ENCODE peak calls at places on chromosomes 13 and 19, in nine cellular contexts. One of them, this sample, is unnamed.

GRCh38 chr13:51758691-51759090 is 45.3 kb downstream of the DHRS12 start:
- DNase-seq in pancreas: no peak
- DNase-seq in left lung: no peak
- DNase-seq in tibial nerve: no peak
- DNase-seq in fibroblast of lung: no peak
- DNase-seq in body of pancreas: no peak
- DNase-seq in kidney: no peak
- DNase-seq in uterus: no peak
- DNase-seq in left ventricle myocardium inferior: no peak
- DNase-seq in this sample: no peak

GRCh38 chr13:108188260-108188659 is 27.1 kb downstream of the LIG4 start:
- DNase-seq in pancreas: no peak
- DNase-seq in left lung: no peak
- DNase-seq in tibial nerve: no peak
- DNase-seq in fibroblast of lung: no peak
- DNase-seq in body of pancreas: no peak
- DNase-seq in kidney: no peak
- DNase-seq in uterus: no peak
- DNase-seq in left ventricle myocardium inferior: no peak
- DNase-seq in this sample: no peak

GRCh38 chr13:29939158-29939557 is 88.7 kb upstream of the UBL3 start:
- DNase-seq in pancreas: no peak
- DNase-seq in left lung: no peak
- DNase-seq in tibial nerve: no peak
- DNase-seq in fibroblast of lung: no peak
- DNase-seq in body of pancreas: no peak
- DNase-seq in kidney: no peak
- DNase-seq in uterus: no peak
- DNase-seq in left ventricle myocardium inferior: no peak
- DNase-seq in this sample: no peak

GRCh38 chr13:101751488-101751887 is 299.0 kb downstream of the ITGBL1 start:
- DNase-seq in pancreas: no peak
- DNase-seq in left lung: no peak
- DNase-seq in tibial nerve: no peak
- DNase-seq in fibroblast of lung: peak; percentile 98
- DNase-seq in body of pancreas: no peak
- DNase-seq in kidney: no peak
- DNase-seq in uterus: no peak
- DNase-seq in left ventricle myocardium inferior: no peak
- DNase-seq in this sample: no peak

GRCh38 chr19:2922987-2923386 is 21.8 kb downstream of the ZNF77 start:
- DNase-seq in pancreas: peak; percentile 37
- DNase-seq in left lung: no peak
- DNase-seq in tibial nerve: no peak
- DNase-seq in fibroblast of lung: no peak
- DNase-seq in body of pancreas: peak; percentile 80
- DNase-seq in kidney: no peak
- DNase-seq in uterus: no peak
- DNase-seq in left ventricle myocardium inferior: no peak
- DNase-seq in this sample: no peak

GRCh38 chr13:45121421-45121820 is 1.1 kb downstream of the GTF2F2 start:
- DNase-seq in pancreas: no peak
- DNase-seq in left lung: no peak
- DNase-seq in tibial nerve: no peak
- DNase-seq in fibroblast of lung: peak; percentile 33
- DNase-seq in body of pancreas: no peak
- DNase-seq in kidney: no peak
- DNase-seq in uterus: no peak
- DNase-seq in left ventricle myocardium inferior: no peak
- DNase-seq in this sample: no peak

GRCh38 chr13:39510296-39510695 is 92.7 kb downstream of the LHFPL6 start:
- DNase-seq in pancreas: no peak
- DNase-seq in left lung: no peak
- DNase-seq in tibial nerve: no peak
- DNase-seq in fibroblast of lung: no peak
- DNase-seq in body of pancreas: no peak
- DNase-seq in kidney: no peak
- DNase-seq in uterus: no peak
- DNase-seq in left ventricle myocardium inferior: no peak
- DNase-seq in this sample: no peak

GRCh38 chr13:44368062-44368591 is 5.5 kb upstream of the SERP2 start:
- DNase-seq in pancreas: no peak
- DNase-seq in left lung: no peak
- DNase-seq in tibial nerve: no peak
- DNase-seq in fibroblast of lung: peak; percentile 66
- DNase-seq in body of pancreas: no peak
- DNase-seq in kidney: no peak
- DNase-seq in uterus: no peak
- DNase-seq in left ventricle myocardium inferior: no peak
- DNase-seq in this sample: no peak

GRCh38 chr19:50739841-50740426 is 16.8 kb downstream of the CLEC11A start:
- DNase-seq in pancreas: no peak
- DNase-seq in left lung: no peak
- DNase-seq in tibial nerve: no peak
- DNase-seq in fibroblast of lung: no peak
- DNase-seq in body of pancreas: no peak
- DNase-seq in kidney: no peak
- DNase-seq in uterus: no peak
- DNase-seq in left ventricle myocardium inferior: no peak
- DNase-seq in this sample: no peak

GRCh38 chr13:111485491-111486250 is 165.2 kb downstream of the TEX29 start:
- DNase-seq in pancreas: no peak
- DNase-seq in left lung: no peak
- DNase-seq in tibial nerve: no peak
- DNase-seq in fibroblast of lung: no peak
- DNase-seq in body of pancreas: no peak
- DNase-seq in kidney: peak; percentile 34
- DNase-seq in uterus: no peak
- DNase-seq in left ventricle myocardium inferior: no peak
- DNase-seq in this sample: no peak

GRCh38 chr19:31902821-31903220 is 442.6 kb upstream of the ZNF507 start:
- DNase-seq in pancreas: no peak
- DNase-seq in left lung: no peak
- DNase-seq in tibial nerve: no peak
- DNase-seq in fibroblast of lung: no peak
- DNase-seq in body of pancreas: no peak
- DNase-seq in kidney: no peak
- DNase-seq in uterus: no peak
- DNase-seq in left ventricle myocardium inferior: no peak
- DNase-seq in this sample: no peak

GRCh38 chr13:26759907-26760834 is at the start of gene GPR12:
- DNase-seq in pancreas: no peak
- DNase-seq in left lung: no peak
- DNase-seq in tibial nerve: no peak
- DNase-seq in fibroblast of lung: peak; percentile 11
- DNase-seq in body of pancreas: no peak
- DNase-seq in kidney: no peak
- DNase-seq in uterus: no peak
- DNase-seq in left ventricle myocardium inferior: no peak
- DNase-seq in this sample: no peak

GRCh38 chr13:32650705-32651311 is 64.6 kb downstream of the PDS5B start:
- DNase-seq in pancreas: no peak
- DNase-seq in left lung: no peak
- DNase-seq in tibial nerve: peak; percentile 54
- DNase-seq in fibroblast of lung: peak; percentile 83
- DNase-seq in body of pancreas: peak; percentile 56
- DNase-seq in kidney: no peak
- DNase-seq in uterus: peak; percentile 45
- DNase-seq in left ventricle myocardium inferior: no peak
- DNase-seq in this sample: no peak

GRCh38 chr19:55070755-55071502 is 4.7 kb upstream of the EPS8L1 start:
- DNase-seq in pancreas: no peak
- DNase-seq in left lung: no peak
- DNase-seq in tibial nerve: no peak
- DNase-seq in fibroblast of lung: peak; percentile 64
- DNase-seq in body of pancreas: peak; percentile 51
- DNase-seq in kidney: no peak
- DNase-seq in uterus: no peak
- DNase-seq in left ventricle myocardium inferior: no peak
- DNase-seq in this sample: peak; percentile 80

DNA sequence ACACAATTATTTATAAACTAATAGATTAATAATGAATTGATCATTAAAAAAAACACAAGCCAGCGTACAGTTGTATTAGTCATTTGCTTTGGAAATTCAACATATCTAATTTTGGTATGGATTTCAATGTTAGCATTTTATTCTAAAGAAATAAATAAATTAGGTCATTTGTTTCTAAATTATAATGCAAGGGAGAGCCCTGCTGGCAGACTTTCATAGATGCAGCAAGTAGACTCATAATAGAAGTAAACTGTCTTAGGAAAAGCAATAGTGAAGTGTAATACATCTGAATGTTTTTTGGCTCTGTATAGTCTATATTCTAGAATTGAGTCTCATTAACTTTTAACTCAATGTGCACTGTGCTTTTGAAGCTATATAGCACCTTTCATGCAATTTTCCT is 982.4 kb upstream of the MIR17HG start:
- DNase-seq in pancreas: no peak
- DNase-seq in left lung: no peak
- DNase-seq in tibial nerve: no peak
- DNase-seq in fibroblast of lung: peak; percentile 47
- DNase-seq in body of pancreas: no peak
- DNase-seq in kidney: no peak
- DNase-seq in uterus: no peak
- DNase-seq in left ventricle myocardium inferior: no peak
- DNase-seq in this sample: no peak
- TF ChIP-seq CTCF in pancreas: no peak
- TF ChIP-seq CTCF in left lung: no peak
- TF ChIP-seq CTCF in tibial nerve: no peak
- TF ChIP-seq CTCF in fibroblast of lung: no peak
- TF ChIP-seq CTCF in body of pancreas: no peak
- TF ChIP-seq CTCF in kidney: no peak
- TF ChIP-seq CTCF in uterus: no peak
- TF ChIP-seq CTCF in left ventricle myocardium inferior: peak; percentile 54
- TF ChIP-seq CTCF in this sample: no peak

DNA sequence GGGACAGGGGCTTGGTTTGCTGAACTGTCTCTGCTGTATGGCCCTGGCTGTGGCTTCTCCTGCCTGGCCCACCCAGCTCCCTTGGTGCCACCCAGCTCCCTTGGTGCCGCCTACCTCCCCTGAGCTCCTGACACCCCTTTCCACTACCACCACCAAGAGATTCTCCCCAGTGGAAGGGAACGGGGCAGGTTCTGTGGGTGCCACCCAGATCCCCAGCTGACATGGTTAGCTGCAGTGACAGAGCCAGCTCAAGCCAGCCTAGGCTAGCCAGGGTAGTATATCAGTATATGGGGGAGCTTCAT is 28.5 kb upstream of the POP4 start:
- DNase-seq in pancreas: no peak
- DNase-seq in left lung: no peak
- DNase-seq in tibial nerve: no peak
- DNase-seq in fibroblast of lung: no peak
- DNase-seq in body of pancreas: no peak
- DNase-seq in kidney: peak; percentile 37
- DNase-seq in uterus: no peak
- DNase-seq in left ventricle myocardium inferior: no peak
- DNase-seq in this sample: no peak
- H3K4me1 ChIP-seq in pancreas: no peaks in the 10 kb centered on the region
- H3K4me1 ChIP-seq in left lung: no peaks in the 10 kb centered on the region
- H3K4me1 ChIP-seq in tibial nerve: no peaks in the 10 kb centered on the region
- H3K4me1 ChIP-seq in fibroblast of lung: no peaks in the 10 kb centered on the region
- H3K4me1 ChIP-seq in body of pancreas: no peaks in the 10 kb centered on the region
- H3K4me1 ChIP-seq in kidney: no peaks in the 10 kb centered on the region
- H3K4me1 ChIP-seq in uterus: no peaks in the 10 kb centered on the region
- H3K4me1 ChIP-seq in left ventricle myocardium inferior: no peaks in the 10 kb centered on the region
- H3K4me1 ChIP-seq in this sample: no peaks in the 10 kb centered on the region

GRCh38 chr19:5536337-5536894 is 31.3 kb downstream of the TINCR start:
- DNase-seq in pancreas: peak; percentile 75
- DNase-seq in left lung: peak; percentile 43
- DNase-seq in tibial nerve: no peak
- DNase-seq in fibroblast of lung: peak; percentile 5
- DNase-seq in body of pancreas: peak; percentile 75
- DNase-seq in kidney: peak; percentile 88
- DNase-seq in uterus: no peak
- DNase-seq in left ventricle myocardium inferior: peak; percentile 79
- DNase-seq in this sample: peak; percentile 2
- H3K4me3 ChIP-seq in pancreas: no peak overlapping the region
- H3K4me3 ChIP-seq in left lung: no peak overlapping the region
- H3K4me3 ChIP-seq in tibial nerve: no peak overlapping the region
- H3K4me3 ChIP-seq in fibroblast of lung: no peak overlapping the region
- H3K4me3 ChIP-seq in body of pancreas: no peak overlapping the region
- H3K4me3 ChIP-seq in kidney: no peak overlapping the region
- H3K4me3 ChIP-seq in uterus: no peak overlapping the region
- H3K4me3 ChIP-seq in left ventricle myocardium inferior: peak overlapping the region; percentile 54
- H3K4me3 ChIP-seq in this sample: no peak overlapping the region

GRCh38 chr19:19670070-19670551 is 1.5 kb downstream of the ZNF101 start:
- DNase-seq in pancreas: no peak
- DNase-seq in left lung: no peak
- DNase-seq in tibial nerve: no peak
- DNase-seq in fibroblast of lung: no peak
- DNase-seq in body of pancreas: no peak
- DNase-seq in kidney: no peak
- DNase-seq in uterus: no peak
- DNase-seq in left ventricle myocardium inferior: no peak
- DNase-seq in this sample: no peak
- TF ChIP-seq CTCF in pancreas: no peak
- TF ChIP-seq CTCF in left lung: no peak
- TF ChIP-seq CTCF in tibial nerve: no peak
- TF ChIP-seq CTCF in fibroblast of lung: no peak
- TF ChIP-seq CTCF in body of pancreas: no peak
- TF ChIP-seq CTCF in kidney: no peak
- TF ChIP-seq CTCF in uterus: no peak
- TF ChIP-seq CTCF in left ventricle myocardium inferior: no peak
- TF ChIP-seq CTCF in this sample: no peak

DNA sequence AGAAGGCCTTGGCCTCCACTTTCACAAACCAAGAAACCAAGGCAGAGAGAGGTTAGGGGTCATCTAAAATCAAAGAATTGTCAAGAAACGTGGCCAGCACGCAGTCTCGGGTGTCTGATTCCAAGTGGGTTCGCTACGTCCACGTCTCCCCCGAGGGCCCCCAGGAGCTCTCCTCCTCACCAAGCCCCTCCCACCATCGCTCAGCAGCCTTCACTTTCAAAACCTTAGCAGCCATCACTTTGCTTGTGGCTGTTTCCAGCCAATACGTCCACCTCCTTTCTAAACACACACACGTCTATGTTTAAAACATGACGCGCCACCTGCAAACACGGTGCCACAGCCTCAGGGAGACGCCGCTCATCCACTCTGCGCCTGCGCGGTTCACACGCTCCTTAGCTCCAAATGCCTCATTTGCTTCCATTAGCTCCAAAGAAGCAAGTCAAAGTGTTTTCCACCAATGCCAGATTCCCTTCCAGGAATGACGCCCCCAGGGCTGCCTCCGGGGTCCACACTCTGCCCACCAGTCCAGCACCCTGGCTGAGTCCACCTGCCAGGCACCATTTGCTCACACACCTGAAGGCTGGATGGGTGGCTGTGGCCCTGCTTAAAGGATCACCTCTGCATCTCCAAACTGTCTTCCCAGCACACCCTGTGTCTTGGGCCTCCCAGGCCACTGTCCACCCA is 5.5 kb downstream of the RASA3 start:
- DNase-seq in pancreas: no peak
- DNase-seq in left lung: no peak
- DNase-seq in tibial nerve: no peak
- DNase-seq in fibroblast of lung: no peak
- DNase-seq in body of pancreas: no peak
- DNase-seq in kidney: peak; percentile 61
- DNase-seq in uterus: no peak
- DNase-seq in left ventricle myocardium inferior: no peak
- DNase-seq in this sample: peak; percentile 39
- H3K4me1 ChIP-seq in pancreas: no peaks in the 10 kb centered on the region
- H3K4me1 ChIP-seq in left lung: peaks cover 28% of the 10 kb centered on the region
- H3K4me1 ChIP-seq in tibial nerve: peaks cover 53% of the 10 kb centered on the region
- H3K4me1 ChIP-seq in fibroblast of lung: peaks cover 34% of the 10 kb centered on the region
- H3K4me1 ChIP-seq in body of pancreas: peaks cover 24% of the 10 kb centered on the region
- H3K4me1 ChIP-seq in kidney: peaks cover 36% of the 10 kb centered on the region
- H3K4me1 ChIP-seq in uterus: peaks cover 24% of the 10 kb centered on the region
- H3K4me1 ChIP-seq in left ventricle myocardium inferior: peaks cover 71% of the 10 kb centered on the region
- H3K4me1 ChIP-seq in this sample: peaks cover 16% of the 10 kb centered on the region